ENCODE peak calls at places on chromosomes 12 and 14, in five cellular contexts. X is amniotic stem cell; B is endothelial cell; F is activated naive CD8-positive, alpha-beta T cell treated with anti-CD3 and anti-CD28 coated beads, Interleukin-2, amount 50 U/mL, for 24 hours; H is cardiac muscle cell. C is an unnamed sample.

GRCh38 chr14:103021817-103022668 is 35.3 kb downstream of the CDC42BPB start:
- DNase-seq in X (no peak), B (no peak), F (no peak), H (no peak), C (no peak)

GRCh38 chr12:5188413-5188930 is 144.8 kb downstream of the KCNA5 start:
- DNase-seq in X (no peak), B (no peak), F (no peak), H (no peak), C (no peak)

GRCh38 chr12:8482446-8483080 is 26.8 kb downstream of the CLEC6A start:
- DNase-seq in X (no peak), B (no peak), F (no peak), H (no peak), C (no peak)

GRCh38 chr14:61319086-61319485 is 2.3 kb upstream of the PRKCH start:
- DNase-seq in X (no peak), B (no peak), F (no peak), H (no peak), C (no peak)

GRCh38 chr14:44942436-44942835 is 19.3 kb downstream of the KLHL28 start:
- DNase-seq in X (no peak), B (no peak), F (no peak), H (no peak), C (no peak)

GRCh38 chr14:61101803-61102548 is 120.9 kb downstream of the SLC38A6 start:
- DNase-seq in X (no peak), B (no peak), F (no peak), H (peak; percentile 85), C (no peak)

GRCh38 chr12:2318286-2318685 is 265.5 kb downstream of the CACNA1C start:
- DNase-seq in X (no peak), B (no peak), F (no peak), H (peak; percentile 46), C (no peak)

GRCh38 chr14:80974338-80975078 is 19.1 kb downstream of the TSHR start:
- DNase-seq in X (no peak), B (no peak), F (no peak), H (peak; percentile 41), C (no peak)

GRCh38 chr14:66105819-66106218 is 380.4 kb upstream of the CCDC196 start:
- DNase-seq in X (peak; percentile 42), B (no peak), F (no peak), H (peak; percentile 58), C (no peak)

GRCh38 chr14:52014601-52015267 is 25.4 kb downstream of the RTRAF start:
- DNase-seq in X (no peak), B (no peak), F (no peak), H (no peak), C (no peak)

GRCh38 chr12:82383930-82384513 is 25.7 kb downstream of the METTL25 start:
- DNase-seq in X (peak; percentile 24), B (no peak), F (no peak), H (peak; percentile 61), C (no peak)

GRCh38 chr12:117774986-117775775 is 193.6 kb downstream of the KSR2 start:
- DNase-seq in X (no peak), B (no peak), F (no peak), H (no peak), C (no peak)

GRCh38 chr14:94671870-94672444 is 59.8 kb downstream of the SERPINA3 start:
- DNase-seq in X (no peak), B (no peak), F (no peak), H (no peak), C (peak; percentile 10)

GRCh38 chr12:89016970-89017778 is 335.1 kb downstream of the DUSP6 start:
- DNase-seq in X (peak; percentile 61), B (peak; percentile 57), F (peak; percentile 25), H (peak; percentile 85), C (peak; percentile 75)

GRCh38 chr12:1863823-1864222 is 43.5 kb downstream of the LRTM2 start:
- DNase-seq in X (no peak), B (no peak), F (no peak), H (no peak), C (no peak)

GRCh38 chr14:102421366-102422057 is 58.8 kb downstream of the TECPR2 start:
- DNase-seq in X (no peak), B (no peak), F (no peak), H (no peak), C (no peak)

GRCh38 chr14:74945852-74946658 is 9.3 kb downstream of the PGF start:
- DNase-seq in X (peak; percentile 44), B (peak; percentile 91), F (peak; percentile 86), H (peak; percentile 77), C (peak; percentile 86)

C was measured in activated CD8-positive, alpha-beta T cell treated with anti-CD3 and anti-CD28 coated beads, Interleukin-2, amount 10 ng/mL, durations not matched to agents 7 days and 5 days.